ENCODE peak calls at places on chromosomes 16 and 17, in four cellular contexts. One of them, this sample, is unnamed.

GRCh38 chr17:78992542-78993212 is 13.0 kb upstream of the LGALS3BP start:
- DNase-seq in effector memory CD4-positive, alpha-beta T cell: no peak
- DNase-seq in aorta: no peak
- DNase-seq in AG04450: no peak
- DNase-seq in this sample: no peak

GRCh38 chr16:22353188-22353919 is 21.1 kb downstream of the CDR2 start:
- DNase-seq in effector memory CD4-positive, alpha-beta T cell: no peak
- DNase-seq in aorta: no peak
- DNase-seq in AG04450: peak
- DNase-seq in this sample: no peak

GRCh38 chr17:79305831-79306687 is 231.4 kb downstream of the ENGASE start:
- DNase-seq in effector memory CD4-positive, alpha-beta T cell: no peak
- DNase-seq in aorta: peak
- DNase-seq in AG04450: no peak
- DNase-seq in this sample: no peak

GRCh38 chr17:13027246-13027645 is 9.4 kb upstream of the ELAC2 start:
- DNase-seq in effector memory CD4-positive, alpha-beta T cell: no peak
- DNase-seq in aorta: no peak
- DNase-seq in AG04450: no peak
- DNase-seq in this sample: no peak

GRCh38 chr17:67378444-67379250 is 1.6 kb downstream of the PITPNC1 start:
- DNase-seq in effector memory CD4-positive, alpha-beta T cell: peak
- DNase-seq in aorta: peak
- DNase-seq in AG04450: peak
- DNase-seq in this sample: peak

GRCh38 chr16:82034981-82035612 is at the start of gene HSD17B2:
- DNase-seq in effector memory CD4-positive, alpha-beta T cell: no peak
- DNase-seq in aorta: no peak
- DNase-seq in AG04450: no peak
- DNase-seq in this sample: no peak

GRCh38 chr17:68829211-68829610 is 126.0 kb downstream of the ABCA8 start:
- DNase-seq in effector memory CD4-positive, alpha-beta T cell: no peak
- DNase-seq in aorta: no peak
- DNase-seq in AG04450: no peak
- DNase-seq in this sample: no peak

GRCh38 chr16:22008215-22009142 is 568 bp downstream of the MOSMO start:
- DNase-seq in effector memory CD4-positive, alpha-beta T cell: no peak
- DNase-seq in aorta: no peak
- DNase-seq in AG04450: no peak
- DNase-seq in this sample: no peak

GRCh38 chr17:80152057-80152831 is 5.3 kb upstream of the EIF4A3 start:
- DNase-seq in effector memory CD4-positive, alpha-beta T cell: no peak
- DNase-seq in aorta: no peak
- DNase-seq in AG04450: no peak
- DNase-seq in this sample: no peak

GRCh38 chr17:11334493-11334892 is 93.5 kb downstream of the SHISA6 start:
- DNase-seq in effector memory CD4-positive, alpha-beta T cell: no peak
- DNase-seq in aorta: no peak
- DNase-seq in AG04450: no peak
- DNase-seq in this sample: no peak

GRCh38 chr17:28446716-28447395 is 26.6 kb upstream of the SLC13A2 start:
- DNase-seq in effector memory CD4-positive, alpha-beta T cell: no peak
- DNase-seq in aorta: no peak
- DNase-seq in AG04450: no peak
- DNase-seq in this sample: no peak

GRCh38 chr17:28807925-28808641 is 34.5 kb downstream of the FAM222B start:
- DNase-seq in effector memory CD4-positive, alpha-beta T cell: no peak
- DNase-seq in aorta: no peak
- DNase-seq in AG04450: peak
- DNase-seq in this sample: no peak

GRCh38 chr17:77110006-77110374 is 30.8 kb upstream of the SEC14L1 start:
- DNase-seq in effector memory CD4-positive, alpha-beta T cell: no peak
- DNase-seq in aorta: no peak
- DNase-seq in AG04450: no peak
- DNase-seq in this sample: no peak

GRCh38 chr17:78924481-78925151 is 571 bp downstream of the TIMP2 start:
- DNase-seq in effector memory CD4-positive, alpha-beta T cell: no peak
- DNase-seq in aorta: peak
- DNase-seq in AG04450: no peak
- DNase-seq in this sample: no peak

GRCh38 chr16:85422124-85422373 is 191.1 kb upstream of the GSE1 start:
- DNase-seq in effector memory CD4-positive, alpha-beta T cell: no peak
- DNase-seq in aorta: no peak
- DNase-seq in AG04450: no peak
- DNase-seq in this sample: no peak

GRCh38 chr17:13600475-13601316 is 1.0 kb downstream of the HS3ST3A1 start:
- DNase-seq in effector memory CD4-positive, alpha-beta T cell: no peak
- DNase-seq in aorta: peak
- DNase-seq in AG04450: no peak
- DNase-seq in this sample: no peak

GRCh38 chr17:44095647-44096496 is 25.3 kb downstream of the G6PC3 start:
- DNase-seq in effector memory CD4-positive, alpha-beta T cell: no peak
- DNase-seq in aorta: peak
- DNase-seq in AG04450: peak
- DNase-seq in this sample: peak

GRCh38 chr16:30992931-30993816 is 8.2 kb downstream of the HSD3B7 start:
- DNase-seq in effector memory CD4-positive, alpha-beta T cell: no peak
- DNase-seq in aorta: no peak
- DNase-seq in AG04450: no peak
- DNase-seq in this sample: no peak

GRCh38 chr16:55367301-55367745 is 43.3 kb downstream of the IRX6 start:
- DNase-seq in effector memory CD4-positive, alpha-beta T cell: no peak
- DNase-seq in aorta: no peak
- DNase-seq in AG04450: no peak
- DNase-seq in this sample: no peak

DNA sequence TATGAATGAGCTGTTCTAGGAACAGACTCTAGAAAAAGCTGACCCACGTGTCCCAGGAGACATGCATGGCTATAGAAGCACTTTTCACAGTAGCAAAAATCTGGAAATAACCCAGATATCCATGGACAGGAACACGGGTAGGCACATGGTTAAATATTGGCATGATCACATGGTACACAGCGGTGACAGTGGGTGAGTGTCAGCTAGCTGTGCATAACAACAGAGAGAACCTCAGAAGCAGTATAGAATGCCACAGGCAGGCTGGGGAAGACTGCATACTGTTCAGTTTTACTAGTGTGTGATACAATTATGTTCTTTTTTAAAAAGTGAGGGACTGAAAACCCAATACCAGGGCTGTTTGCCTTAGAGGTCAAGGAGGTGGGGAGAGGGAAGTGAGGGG is 31.4 kb downstream of the EPN2 start:
- DNase-seq in effector memory CD4-positive, alpha-beta T cell: no peak
- DNase-seq in aorta: no peak
- DNase-seq in AG04450: no peak
- DNase-seq in this sample: no peak
- H3K27ac ChIP-seq in effector memory CD4-positive, alpha-beta T cell: no peak
- H3K27ac ChIP-seq in aorta: no peak
- H3K27ac ChIP-seq in AG04450: no peak
- H3K27ac ChIP-seq in this sample: peak

GRCh38 chr17:81487089-81487486 is 25.5 kb downstream of the ACTG1 start:
- DNase-seq in effector memory CD4-positive, alpha-beta T cell: no peak
- DNase-seq in aorta: no peak
- DNase-seq in AG04450: no peak
- DNase-seq in this sample: no peak
- H3K27ac ChIP-seq in effector memory CD4-positive, alpha-beta T cell: no peak
- H3K27ac ChIP-seq in aorta: no peak
- H3K27ac ChIP-seq in AG04450: no peak
- H3K27ac ChIP-seq in this sample: no peak

DNA sequence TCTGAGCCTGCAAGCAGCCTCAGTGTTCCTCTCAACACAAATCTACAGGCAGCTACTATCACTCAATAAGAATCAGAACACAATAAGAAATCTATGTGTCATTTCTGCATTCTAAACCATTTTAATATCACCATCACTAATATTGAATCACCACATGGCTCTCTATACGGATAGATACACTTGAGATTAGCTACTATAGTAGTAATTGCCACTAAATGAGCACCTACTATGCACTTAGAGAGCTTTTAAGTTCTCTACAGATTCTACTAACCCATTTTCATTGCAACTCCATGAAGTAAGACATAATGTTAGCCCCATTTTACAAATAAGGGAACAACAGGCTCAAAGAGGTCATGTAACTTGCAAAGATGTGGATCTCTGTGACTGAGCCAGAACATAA is 132.8 kb upstream of the DYNLRB2 start:
- DNase-seq in effector memory CD4-positive, alpha-beta T cell: no peak
- DNase-seq in aorta: no peak
- DNase-seq in AG04450: no peak
- DNase-seq in this sample: no peak
- H3K27ac ChIP-seq in effector memory CD4-positive, alpha-beta T cell: no peak
- H3K27ac ChIP-seq in aorta: no peak
- H3K27ac ChIP-seq in AG04450: no peak
- H3K27ac ChIP-seq in this sample: no peak

DNA sequence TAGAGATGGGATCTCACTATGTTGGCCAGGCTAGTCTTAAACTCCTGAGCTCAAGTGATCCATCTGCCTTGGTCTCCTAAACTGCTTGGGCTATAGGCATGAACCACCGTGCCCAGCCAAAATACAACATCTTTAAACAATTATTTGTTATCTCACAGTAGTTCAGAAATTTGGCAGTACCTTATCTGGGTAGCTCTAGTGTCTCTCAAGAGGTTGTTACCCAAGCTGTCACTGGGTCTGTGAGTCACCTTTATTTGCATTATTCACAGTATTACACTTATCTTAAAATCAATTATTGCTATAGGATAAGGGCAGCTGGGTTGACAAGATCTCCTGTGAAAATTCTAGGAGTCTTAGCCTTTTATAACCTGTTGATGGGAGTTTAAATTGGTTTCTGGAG is 64.0 kb upstream of the GAS7 start:
- DNase-seq in effector memory CD4-positive, alpha-beta T cell: no peak
- DNase-seq in aorta: no peak
- DNase-seq in AG04450: no peak
- DNase-seq in this sample: no peak
- H3K27ac ChIP-seq in effector memory CD4-positive, alpha-beta T cell: no peak
- H3K27ac ChIP-seq in aorta: no peak
- H3K27ac ChIP-seq in AG04450: no peak
- H3K27ac ChIP-seq in this sample: no peak

DNA sequence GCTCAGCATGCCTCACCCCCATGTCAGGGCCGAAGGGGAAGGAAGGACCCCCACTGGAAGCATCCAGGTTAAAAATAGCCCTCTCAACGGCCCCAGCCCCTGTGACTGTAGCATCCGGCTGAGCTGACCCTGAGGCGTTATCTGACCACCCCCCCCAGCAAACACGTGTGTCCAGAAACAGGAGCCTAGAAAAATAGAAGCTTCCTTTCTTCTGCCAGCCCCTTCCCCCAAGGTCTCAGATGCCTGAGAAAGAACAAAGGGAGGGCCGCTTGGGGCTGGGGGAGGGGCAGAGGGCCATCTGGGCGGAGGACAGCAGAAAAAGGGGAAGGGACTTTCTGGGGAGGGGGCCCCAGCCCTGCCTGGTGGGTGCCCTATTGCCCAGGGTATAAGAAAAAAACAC is 55.8 kb downstream of the ACTG1 start:
- DNase-seq in effector memory CD4-positive, alpha-beta T cell: no peak
- DNase-seq in aorta: no peak
- DNase-seq in AG04450: no peak
- DNase-seq in this sample: no peak
- H3K27ac ChIP-seq in effector memory CD4-positive, alpha-beta T cell: no peak
- H3K27ac ChIP-seq in aorta: no peak
- H3K27ac ChIP-seq in AG04450: no peak
- H3K27ac ChIP-seq in this sample: peak

DNA sequence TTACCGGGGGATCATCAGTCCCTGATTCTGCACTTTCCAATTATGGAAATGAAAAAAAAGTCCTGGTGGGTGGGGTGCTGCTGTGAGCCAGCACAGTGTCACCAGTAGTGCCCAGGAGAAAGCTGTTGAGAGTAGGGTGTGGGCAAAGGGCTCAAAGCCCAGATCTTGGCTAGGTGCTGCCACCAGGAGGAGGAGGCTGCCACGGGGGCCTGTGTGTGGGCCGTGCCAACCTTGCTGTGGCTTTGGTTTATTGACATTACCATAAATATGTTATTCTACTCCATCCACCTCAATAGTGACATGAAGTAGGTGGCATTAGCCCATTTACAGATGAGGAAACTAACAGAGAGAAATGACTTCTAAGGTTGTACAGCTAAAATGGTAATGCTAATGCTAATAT is 6.7 kb upstream of the PRPSAP2 start:
- DNase-seq in effector memory CD4-positive, alpha-beta T cell: no peak
- DNase-seq in aorta: no peak
- DNase-seq in AG04450: no peak
- DNase-seq in this sample: no peak
- H3K27ac ChIP-seq in effector memory CD4-positive, alpha-beta T cell: no peak
- H3K27ac ChIP-seq in aorta: no peak
- H3K27ac ChIP-seq in AG04450: no peak
- H3K27ac ChIP-seq in this sample: no peak

DNA sequence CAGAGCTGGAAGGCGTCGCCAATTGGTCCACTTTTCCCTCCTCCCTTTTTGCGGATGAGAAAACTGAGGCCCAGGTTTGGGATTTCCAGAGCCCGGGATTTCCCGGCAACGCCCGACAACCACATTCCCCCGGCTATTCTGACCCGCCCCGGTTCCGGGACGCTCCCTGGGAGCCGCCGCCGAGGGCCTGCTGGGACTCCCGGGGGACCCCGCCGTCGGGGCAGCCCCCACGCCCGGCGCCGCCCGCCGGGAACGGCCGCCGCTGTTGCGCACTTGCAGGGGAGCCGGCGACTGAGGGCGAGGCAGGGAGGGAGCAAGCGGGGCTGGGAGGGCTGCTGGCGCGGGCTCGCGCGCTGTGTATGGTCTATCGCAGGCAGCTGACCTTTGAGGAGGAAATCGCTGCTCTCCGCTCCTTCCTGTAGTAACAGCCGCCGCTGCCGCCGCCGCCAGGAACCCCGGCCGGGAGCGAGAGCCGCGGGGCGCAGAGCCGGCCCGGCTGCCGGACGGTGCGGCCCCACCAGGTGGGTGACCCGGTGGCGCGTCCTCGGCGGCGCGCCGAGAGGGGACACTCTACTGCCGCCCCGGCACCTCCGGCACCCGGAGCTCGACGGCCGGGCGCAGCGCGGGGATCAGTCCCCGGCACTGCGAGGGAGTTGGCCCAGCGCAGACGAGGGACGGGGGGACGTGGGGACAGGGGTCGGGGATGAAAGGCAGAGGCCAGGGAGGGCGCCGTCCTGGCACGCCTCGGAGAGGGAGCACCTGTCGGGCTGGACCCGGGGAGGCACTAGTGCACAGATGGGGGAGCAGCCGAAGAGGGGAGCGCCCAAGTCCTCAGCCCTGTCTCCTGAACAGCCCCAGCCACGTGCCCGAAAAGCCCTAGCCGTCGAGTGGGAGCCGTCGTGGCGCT is at the start of gene STAT5A:
- DNase-seq in effector memory CD4-positive, alpha-beta T cell: peak
- DNase-seq in aorta: peak
- DNase-seq in AG04450: peak
- DNase-seq in this sample: peak
- H3K27ac ChIP-seq in effector memory CD4-positive, alpha-beta T cell: peak
- H3K27ac ChIP-seq in aorta: peak
- H3K27ac ChIP-seq in AG04450: no peak
- H3K27ac ChIP-seq in this sample: peak

DNA sequence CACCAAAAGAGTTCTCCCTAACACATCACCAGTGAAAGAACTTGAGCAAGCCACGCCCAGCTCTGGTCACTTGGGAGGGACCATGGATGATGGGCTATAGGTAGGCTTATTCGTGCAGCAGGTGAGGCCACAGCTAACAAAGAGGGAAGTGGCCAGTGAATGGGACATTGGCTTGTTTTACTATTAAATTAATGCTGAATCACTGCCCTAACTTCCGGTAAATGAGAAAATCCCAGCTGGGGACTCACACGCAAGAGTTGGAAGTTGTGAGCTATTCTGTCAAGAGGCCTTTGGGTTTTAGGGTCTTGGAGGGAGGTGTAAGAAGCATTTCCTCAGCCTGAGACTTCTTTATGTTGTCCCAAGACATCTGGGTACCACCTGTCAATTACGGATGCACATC is 315.3 kb downstream of the XYLT1 start:
- DNase-seq in effector memory CD4-positive, alpha-beta T cell: no peak
- DNase-seq in aorta: no peak
- DNase-seq in AG04450: no peak
- DNase-seq in this sample: no peak
- H3K27ac ChIP-seq in effector memory CD4-positive, alpha-beta T cell: no peak
- H3K27ac ChIP-seq in aorta: no peak
- H3K27ac ChIP-seq in AG04450: no peak
- H3K27ac ChIP-seq in this sample: no peak

This sample was measured in substantia nigra.